ENCODE peak calls at places on chromosomes 1 and 21, in five cellular contexts. N is GM12878, D is GM12891, Q is H1, Y is HepG2. M is an unnamed sample.

GRCh38 chr1:29256979-29257804 is 20.9 kb downstream of the PTPRU start:
- DNase-seq in N (no peak), D (no peak), Q (no peak), Y (no peak), M (no peak)

GRCh38 chr1:30191154-30191702 is 532.2 kb downstream of the MATN1 start:
- DNase-seq in N (no peak), D (no peak), Q (no peak), Y (no peak), M (no peak)

GRCh38 chr1:86703696-86704455 is 500 bp upstream of the SH3GLB1 start:
- DNase-seq in N (peak; percentile 39), D (peak; percentile 6), Q (peak; percentile 9), Y (peak; percentile 30), M (no peak)

GRCh38 chr1:153506831-153507413 is 28.9 kb downstream of the S100A6 start:
- DNase-seq in N (no peak), D (no peak), Q (no peak), Y (peak; percentile 72), M (no peak)

GRCh38 chr1:171219751-171220385 is 28.4 kb upstream of the FMO1 start:
- DNase-seq in N (no peak), D (no peak), Q (peak; percentile 62), Y (no peak), M (no peak)

GRCh38 chr1:69246109-69246508 is 321.6 kb upstream of the LRRC7 start:
- DNase-seq in N (no peak), D (no peak), Q (no peak), Y (no peak), M (no peak)

GRCh38 chr1:12040457-12041051 is 21.3 kb downstream of the MIIP start:
- DNase-seq in N (peak; percentile 79), D (no peak), Q (no peak), Y (no peak), M (no peak)

GRCh38 chr1:47703981-47704596 is 266.2 kb downstream of the FOXD2 start:
- DNase-seq in N (no peak), D (no peak), Q (no peak), Y (no peak), M (no peak)

GRCh38 chr1:225541383-225541782 is 111.5 kb downstream of the ENAH start:
- DNase-seq in N (no peak), D (no peak), Q (no peak), Y (no peak), M (no peak)

GRCh38 chr1:31626451-31627202 is 9.1 kb downstream of the HCRTR1 start:
- DNase-seq in N (no peak), D (no peak), Q (no peak), Y (no peak), M (no peak)

GRCh38 chr1:77230051-77230450 is 10.8 kb upstream of the PIGK start:
- DNase-seq in N (no peak), D (no peak), Q (no peak), Y (no peak), M (no peak)

GRCh38 chr1:200634449-200635122 is 14.0 kb upstream of the KIF14 start:
- DNase-seq in N (no peak), D (no peak), Q (no peak), Y (no peak), M (no peak)

GRCh38 chr1:177360791-177361190 is 190.0 kb downstream of the BRINP2 start:
- DNase-seq in N (no peak), D (no peak), Q (no peak), Y (no peak), M (no peak)

GRCh38 chr1:33420870-33421775 is 9.8 kb downstream of the PHC2 start:
- DNase-seq in N (no peak), D (no peak), Q (no peak), Y (no peak), M (no peak)

GRCh38 chr1:232385221-232385620 is 244.7 kb downstream of the SIPA1L2 start:
- DNase-seq in N (no peak), D (no peak), Q (no peak), Y (no peak), M (no peak)

GRCh38 chr1:154998818-154999650 is 3.6 kb upstream of the ZBTB7B start:
- DNase-seq in N (peak; percentile 58), D (peak; percentile 76), Q (no peak), Y (no peak), M (peak; percentile 79)

GRCh38 chr1:94011129-94011528 is 101.9 kb upstream of the GCLM start:
- DNase-seq in N (no peak), D (no peak), Q (no peak), Y (no peak), M (no peak)

GRCh38 chr1:33269621-33270020 is 13.3 kb downstream of the ZNF362 start:
- DNase-seq in N (no peak), D (no peak), Q (no peak), Y (no peak), M (no peak)

GRCh38 chr1:165444897-165445370 is at the start of gene RXRG:
- DNase-seq in N (no peak), D (no peak), Q (no peak), Y (no peak), M (no peak)

GRCh38 chr1:192401832-192402231 is 85.0 kb downstream of the RGS21 start:
- DNase-seq in N (no peak), D (no peak), Q (no peak), Y (no peak), M (no peak)

GRCh38 chr21:15638856-15639549 is 90.8 kb upstream of the USP25 start:
- DNase-seq in N (no peak), D (no peak), Q (no peak), Y (peak; percentile 60), M (no peak)

GRCh38 chr1:174960362-174960761 is 39.4 kb upstream of the CACYBP start:
- DNase-seq in N (no peak), D (no peak), Q (no peak), Y (no peak), M (no peak)

GRCh38 chr1:174957829-174958228 is 41.9 kb upstream of the CACYBP start:
- DNase-seq in N (no peak), D (no peak), Q (no peak), Y (no peak), M (no peak)

GRCh38 chr1:174956086-174956485 is 43.7 kb upstream of the CACYBP start:
- DNase-seq in N (no peak), D (no peak), Q (no peak), Y (no peak), M (no peak)

GRCh38 chr1:174956976-174957375 is 42.8 kb upstream of the CACYBP start:
- DNase-seq in N (no peak), D (no peak), Q (no peak), Y (no peak), M (no peak)

DNA sequence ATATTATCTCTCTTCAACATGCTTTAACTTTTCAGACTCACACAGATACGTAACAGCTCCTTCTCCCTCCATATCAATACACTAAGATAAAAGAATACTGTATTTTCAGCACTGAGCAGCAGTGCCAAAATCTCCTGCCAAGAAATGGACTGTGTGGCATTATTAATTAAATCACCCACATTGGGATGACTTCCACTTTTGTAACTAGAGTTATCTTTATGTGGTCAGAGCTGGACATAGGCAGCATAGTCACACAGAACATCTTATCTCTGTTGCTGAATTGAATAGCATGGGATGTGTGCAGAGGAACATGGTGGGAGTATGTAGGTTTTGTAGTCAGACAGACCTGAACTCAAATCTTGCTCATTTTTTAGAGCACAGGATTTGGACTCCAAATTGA is 41.4 kb upstream of the CACYBP start:
- DNase-seq in N (no peak), D (no peak), Q (no peak), Y (no peak), M (no peak)
- TF ChIP-seq TAF1 in N (no peak), D (no peak), Q (no peak), Y (no peak), M (no peak)

DNA sequence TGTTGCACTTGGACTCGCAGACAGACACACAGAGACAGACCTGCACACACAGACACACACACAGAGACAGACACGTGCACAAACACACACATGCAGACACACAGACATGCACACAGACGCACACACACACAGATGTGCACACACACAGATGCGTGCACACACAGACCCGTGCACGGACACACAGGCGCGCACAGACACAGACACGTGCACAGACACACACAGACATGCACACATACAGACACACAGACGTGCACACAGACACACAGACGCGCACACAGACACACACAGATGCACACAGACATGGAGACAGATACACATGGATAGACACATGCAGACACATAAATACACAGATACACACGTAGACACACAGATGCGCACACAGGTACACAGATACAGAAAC is 11.3 kb downstream of the PFKL start:
- DNase-seq in N (no peak), D (no peak), Q (no peak), Y (no peak), M (no peak)
- TF ChIP-seq POLR2AphosphoS5 in N (no peak), D (no peak), Q (no peak), Y (no peak), M (no peak)

DNA sequence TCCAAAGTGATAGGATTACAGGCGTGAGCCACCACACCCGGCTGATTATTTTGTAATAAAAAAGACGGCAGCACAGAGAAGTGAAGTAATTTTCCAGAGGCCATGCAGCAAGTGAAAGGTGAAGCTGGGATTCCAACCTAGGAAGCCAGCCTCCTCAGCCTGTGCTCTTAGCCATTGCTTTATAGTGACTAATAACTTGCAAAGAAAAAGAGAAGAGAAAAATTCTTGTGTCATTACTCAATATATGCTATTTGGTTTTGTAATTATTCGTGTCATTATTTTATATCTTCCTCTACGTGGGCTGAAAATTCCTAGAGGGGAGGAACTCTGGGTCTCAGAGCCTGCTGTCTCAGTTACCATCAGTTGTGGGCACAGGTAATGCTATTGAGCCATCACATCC is 1.6 kb upstream of the IER5 start:
- DNase-seq in N (no peak), D (no peak), Q (no peak), Y (no peak), M (no peak)
- TF ChIP-seq TAF1 in N (no peak), D (no peak), Q (no peak), Y (no peak), M (no peak)

GRCh38 chr1:63774617-63775417 is 1.0 kb downstream of the ROR1 start:
- DNase-seq in N (no peak), D (peak; percentile 19), Q (peak; percentile 65), Y (no peak), M (peak; percentile 14)

GRCh38 chr1:63773496-63773814 is 362 bp upstream of the ROR1 start:
- DNase-seq in N (no peak), D (no peak), Q (no peak), Y (no peak), M (no peak)

GRCh38 chr1:63772876-63773275 is 941 bp upstream of the ROR1 start:
- DNase-seq in N (no peak), D (no peak), Q (no peak), Y (no peak), M (no peak)

GRCh38 chr1:63775418-63776127 is 1.8 kb downstream of the ROR1 start:
- DNase-seq in N (no peak), D (no peak), Q (no peak), Y (no peak), M (no peak)

DNA sequence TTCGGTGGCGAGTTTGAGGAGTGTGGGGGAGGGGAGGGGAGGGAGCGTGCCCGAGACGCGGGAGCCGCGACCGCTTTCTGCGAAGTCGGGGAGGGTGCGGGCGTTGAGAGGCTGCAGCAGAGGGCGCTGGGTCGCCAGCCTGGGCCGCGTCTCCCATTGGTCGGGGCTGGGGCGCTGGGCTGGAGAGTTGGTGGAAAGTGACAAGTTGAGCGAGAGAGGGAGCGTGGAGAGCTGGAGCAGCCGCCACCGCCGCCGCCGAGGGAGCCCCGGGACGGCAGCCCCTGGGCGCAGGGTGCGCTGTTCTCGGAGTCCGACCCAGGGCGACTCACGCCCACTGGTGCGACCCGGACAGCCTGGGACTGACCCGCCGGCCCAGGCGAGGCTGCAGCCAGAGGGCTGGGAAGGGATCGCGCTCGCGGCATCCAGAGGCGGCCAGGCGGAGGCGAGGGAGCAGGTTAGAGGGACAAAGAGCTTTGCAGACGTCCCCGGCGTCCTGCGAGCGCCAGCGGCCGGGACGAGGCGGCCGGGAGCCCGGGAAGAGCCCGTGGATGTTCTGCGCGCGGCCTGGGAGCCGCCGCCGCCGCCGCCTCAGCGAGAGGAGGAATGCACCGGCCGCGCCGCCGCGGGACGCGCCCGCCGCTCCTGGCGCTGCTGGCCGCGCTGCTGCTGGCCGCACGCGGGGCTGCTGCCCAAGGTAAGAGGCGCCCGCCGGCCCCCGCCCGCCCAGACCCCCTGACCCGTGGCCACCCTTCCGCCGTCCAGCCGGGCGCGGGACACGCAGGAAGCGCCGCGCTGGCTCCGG is at the start of gene ROR1:
- DNase-seq in N (no peak), D (peak; percentile 76), Q (peak; percentile 60), Y (peak; percentile 60), M (peak; percentile 20)
- TF ChIP-seq POLR2AphosphoS5 in N (no peak), D (no peak), Q (peak; percentile 46), Y (no peak), M (no peak)